ENCODE peak calls at places on chromosomes 4 and X, in six cellular contexts. Y, Q, B, X, K and U are unnamed samples.

GRCh38 chr4:20487852-20488251 is 212.4 kb upstream of the PACRGL start:
- DNase-seq in Y (no peak), Q (peak), B (no peak), X (no peak), K (no peak), U (no peak)

GRCh38 chr4:80266902-80267380 is 477 bp downstream of the FGF5 start:
- DNase-seq in Y (no peak), Q (peak), B (no peak), X (no peak), K (no peak), U (no peak)

GRCh38 chr4:145099653-145100052 is 1.5 kb downstream of the ABCE1 start:
- DNase-seq in Y (no peak), Q (peak), B (no peak), X (no peak), K (no peak), U (no peak)

GRCh38 chr4:87848622-87849351 is 16.0 kb downstream of the MEPE start:
- DNase-seq in Y (peak), Q (peak), B (no peak), X (no peak), K (peak), U (no peak)

GRCh38 chr4:150582881-150583286 is 933 bp downstream of the MAB21L2 start:
- DNase-seq in Y (no peak), Q (peak), B (peak), X (no peak), K (peak), U (no peak)

GRCh38 chr4:69860521-69861298 is 765 bp upstream of the SULT1E1 start:
- DNase-seq in Y (no peak), Q (no peak), B (no peak), X (no peak), K (no peak), U (no peak)

GRCh38 chr4:10119773-10120172 is 3.2 kb upstream of the WDR1 start:
- DNase-seq in Y (no peak), Q (no peak), B (no peak), X (no peak), K (no peak), U (no peak)

GRCh38 chr4:93809773-93810172 is 18.8 kb upstream of the ATOH1 start:
- DNase-seq in Y (no peak), Q (no peak), B (no peak), X (no peak), K (peak), U (no peak)

GRCh38 chr4:110907801-110908313 is 285.0 kb upstream of the PITX2 start:
- DNase-seq in Y (no peak), Q (no peak), B (no peak), X (no peak), K (no peak), U (no peak)

GRCh38 chr4:113316879-113317278 is 267.4 kb downstream of the ANK2 start:
- DNase-seq in Y (no peak), Q (no peak), B (no peak), X (no peak), K (no peak), U (no peak)

GRCh38 chr4:150799207-150799606 is 215.9 kb downstream of the LRBA start:
- DNase-seq in Y (no peak), Q (no peak), B (no peak), X (no peak), K (no peak), U (no peak)

GRCh38 chr4:169351860-169352259 is 81.1 kb upstream of the SH3RF1 start:
- DNase-seq in Y (no peak), Q (peak), B (no peak), X (no peak), K (peak), U (no peak)

GRCh38 chrX:31845003-31845402 is 773.2 kb upstream of the FTHL17 start:
- DNase-seq in Y (no peak), Q (no peak), B (no peak), X (no peak), K (no peak), U (no peak)

GRCh38 chr4:30586850-30587249 is 133.3 kb upstream of the PCDH7 start:
- DNase-seq in Y (no peak), Q (no peak), B (peak), X (no peak), K (no peak), U (no peak)

GRCh38 chr4:113502476-113502875 is 259.1 kb downstream of the CAMK2D start:
- DNase-seq in Y (no peak), Q (peak), B (no peak), X (no peak), K (no peak), U (no peak)

GRCh38 chr4:74545488-74545887 is 100.6 kb downstream of the AREG start:
- DNase-seq in Y (no peak), Q (no peak), B (no peak), X (no peak), K (no peak), U (no peak)

GRCh38 chr4:96126227-96126626 is 286.3 kb downstream of the PDHA2 start:
- DNase-seq in Y (no peak), Q (no peak), B (no peak), X (no peak), K (no peak), U (no peak)

GRCh38 chrX:120769576-120770341 is 105.9 kb downstream of the CT47B1 start:
- DNase-seq in Y (peak), Q (peak), B (no peak), X (no peak), K (no peak), U (no peak)

GRCh38 chr4:138062929-138063328 is 179.2 kb downstream of the SLC7A11 start:
- DNase-seq in Y (no peak), Q (peak), B (no peak), X (no peak), K (no peak), U (no peak)

GRCh38 chr4:121669163-121669550 is 27.6 kb downstream of the ANXA5 start:
- DNase-seq in Y (no peak), Q (peak), B (no peak), X (no peak), K (no peak), U (no peak)

GRCh38 chrX:21959362-21960051 is 19.0 kb downstream of the SMS start:
- DNase-seq in Y (no peak), Q (no peak), B (no peak), X (no peak), K (no peak), U (peak)

GRCh38 chrX:49272426-49272825 is 2.8 kb downstream of the PPP1R3F start:
- DNase-seq in Y (no peak), Q (no peak), B (no peak), X (no peak), K (no peak), U (no peak)

GRCh38 chr4:98928131-98928504 is 815 bp downstream of the EIF4E start:
- DNase-seq in Y (peak), Q (peak), B (peak), X (peak), K (peak), U (peak)

GRCh38 chr4:35399912-35400311 is 844.4 kb downstream of the ARAP2 start:
- DNase-seq in Y (no peak), Q (no peak), B (no peak), X (no peak), K (no peak), U (no peak)

GRCh38 chr4:41349021-41349420 is 92.3 kb downstream of the UCHL1 start:
- DNase-seq in Y (no peak), Q (no peak), B (no peak), X (no peak), K (no peak), U (no peak)

GRCh38 chrX:70553516-70553915 is 108.9 kb downstream of the DLG3 start:
- DNase-seq in Y (no peak), Q (no peak), B (no peak), X (no peak), K (no peak), U (no peak)

GRCh38 chr4:183099537-183100297 is 660 bp downstream of the WWC2 start:
- DNase-seq in Y (no peak), Q (no peak), B (peak), X (no peak), K (peak), U (no peak)

GRCh38 chrX:84123585-84123984 is 64.4 kb downstream of the RPS6KA6 start:
- DNase-seq in Y (no peak), Q (no peak), B (no peak), X (no peak), K (no peak), U (no peak)

DNA sequence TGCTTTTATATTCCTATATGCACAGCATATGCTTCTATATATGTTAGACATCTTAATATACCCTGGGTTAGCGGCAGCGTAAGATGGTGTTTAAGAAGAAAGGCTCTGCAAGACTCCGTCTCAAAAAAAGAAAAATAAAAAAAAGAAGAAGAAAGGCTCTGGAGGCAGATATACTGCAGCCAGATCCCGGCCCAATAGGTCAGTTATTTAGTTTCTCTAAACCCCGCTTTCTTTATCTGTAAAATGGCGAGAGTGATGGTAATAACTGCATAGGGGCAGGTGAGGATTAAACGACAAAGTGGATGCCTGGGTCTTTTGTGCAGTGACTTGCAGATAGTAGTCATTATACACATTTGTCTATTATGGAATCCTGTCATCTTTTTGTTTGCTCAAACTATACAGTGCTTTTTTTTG is 115.2 kb downstream of the NAA11 start:
- DNase-seq in Y (no peak), Q (no peak), B (no peak), X (no peak), K (no peak), U (no peak)
- H3K27ac ChIP-seq in Y (no peak), Q (no peak), B (no peak), X (no peak), K (no peak), U (no peak)

DNA sequence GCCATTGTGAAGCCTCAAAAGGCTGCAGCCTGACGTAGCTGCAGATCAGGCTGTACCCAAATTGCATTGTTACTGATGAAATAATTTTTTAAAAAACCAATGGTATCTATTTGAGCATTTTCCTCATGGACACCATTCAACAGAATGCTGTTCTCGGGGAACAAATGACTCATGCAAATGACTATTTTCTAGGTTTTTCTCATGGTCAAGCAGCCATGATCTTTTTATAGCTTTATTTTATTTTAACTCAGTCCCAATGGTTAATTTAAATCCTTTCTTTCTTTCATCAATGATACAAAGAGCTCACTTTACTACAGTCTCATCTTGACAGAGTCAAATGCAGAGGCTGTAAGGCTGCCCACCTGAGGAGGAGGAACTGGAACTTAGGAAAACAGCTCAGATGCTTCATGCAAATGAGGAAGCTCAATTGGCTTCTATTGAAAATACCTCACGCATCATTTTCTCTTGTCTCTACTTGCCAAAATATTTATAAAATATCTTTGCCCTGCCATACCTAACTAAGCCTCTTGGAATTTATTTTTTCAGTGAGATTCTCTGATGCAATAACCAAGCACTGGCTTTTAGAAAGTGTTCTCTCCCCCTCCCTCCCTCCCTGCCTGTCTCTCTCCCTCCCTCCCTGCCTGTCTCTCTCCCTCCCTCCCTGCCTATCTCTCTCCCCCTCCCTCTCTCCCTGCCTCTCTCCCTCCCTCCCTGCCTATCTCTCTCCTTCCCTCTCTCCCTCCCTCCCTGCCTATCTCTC is 81.0 kb downstream of the SORBS2 start:
- DNase-seq in Y (no peak), Q (no peak), B (no peak), X (no peak), K (no peak), U (no peak)
- TF ChIP-seq CTCF in Y (no peak), Q (no peak), B (no peak), X (peak), K (no peak), U (peak)

GRCh38 chr4:107978716-107979451 is 10.8 kb upstream of the HADH start:
- DNase-seq in Y (no peak), Q (no peak), B (no peak), X (no peak), K (no peak), U (no peak)
- H3K27ac ChIP-seq in Y (no peak), Q (no peak), B (no peak), X (no peak), K (no peak), U (no peak)

DNA sequence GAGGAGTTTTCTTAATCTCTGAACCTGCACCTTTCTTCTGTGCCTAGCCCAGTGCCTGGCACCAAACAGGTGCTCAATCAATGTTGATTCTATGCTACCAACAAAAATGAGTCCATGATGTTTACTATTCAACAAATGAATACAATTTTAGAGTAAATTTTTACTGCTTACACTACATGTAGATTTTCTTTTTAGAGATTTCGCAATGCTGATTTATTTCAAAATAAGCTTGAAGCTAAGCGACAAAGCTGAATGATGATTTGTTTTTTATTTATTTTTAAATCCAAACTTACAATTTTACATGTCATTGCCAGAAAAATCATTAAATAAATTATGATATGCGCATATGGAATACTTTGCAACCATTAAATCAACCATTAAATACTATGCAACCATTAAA is 55.7 kb downstream of the AR start:
- DNase-seq in Y (no peak), Q (no peak), B (no peak), X (no peak), K (no peak), U (no peak)
- TF ChIP-seq CTCF in Y (no peak), Q (no peak), B (no peak), X (no peak), K (no peak), U (no peak)

GRCh38 chr4:65391382-65391781 is 278.9 kb downstream of the EPHA5 start:
- DNase-seq in Y (no peak), Q (no peak), B (no peak), X (no peak), K (no peak), U (no peak)
- H3K27ac ChIP-seq in Y (no peak), Q (no peak), B (no peak), X (no peak), K (no peak), U (no peak)